ENCODE peak calls at places on chromosomes 3 and 15, in seven cellular contexts. K is BJ, A is B cell, W is AG04450, Y is heart left ventricle, Q is A549, E is RWPE2. O is an unnamed sample.

GRCh38 chr3:46719044-46719565 is 1.4 kb upstream of the PRSS50 start:
- DNase-seq in Q (no peak), W (no peak), Y (no peak), E (no peak), A (no peak), K (no peak), O (no peak)

GRCh38 chr3:84958495-84959469 is at the start of gene CADM2:
- DNase-seq in W (no peak), Y (peak; percentile 90), E (peak; percentile 81), K (peak; percentile 8), Q (peak; percentile 87), A (peak; percentile 82), O (peak; percentile 93)

GRCh38 chr3:42803800-42804112 is 534 bp downstream of the HIGD1A start:
- DNase-seq in K (no peak), A (no peak), Y (peak; percentile 77), W (no peak), E (no peak), Q (peak; percentile 23), O (no peak)

GRCh38 chr15:80152896-80153876 is at the start of gene FAH:
- DNase-seq in Q (no peak), K (peak; percentile 6), E (peak; percentile 38), Y (peak; percentile 86), W (no peak), A (peak; percentile 35), O (no peak)

GRCh38 chr3:11455977-11456376 is 183.8 kb downstream of the ATG7 start:
- DNase-seq in E (no peak), Y (no peak), W (no peak), Q (no peak), K (no peak), A (no peak), O (no peak)

GRCh38 chr3:20924646-20925395 is 738.8 kb upstream of the SGO1 start:
- DNase-seq in A (no peak), K (no peak), Q (no peak), Y (no peak), W (no peak), E (no peak), O (no peak)

GRCh38 chr3:37963635-37964034 is 27.0 kb upstream of the VILL start:
- DNase-seq in W (no peak), K (no peak), E (no peak), Q (no peak), Y (no peak), A (no peak), O (no peak)

GRCh38 chr3:9986230-9986725 is 363 bp downstream of the EMC3 start:
- DNase-seq in K (no peak), Q (no peak), A (no peak), W (no peak), Y (no peak), E (no peak), O (no peak)

GRCh38 chr3:159766563-159767185 is 222.0 kb upstream of the IL12A start:
- DNase-seq in Q (peak; percentile 69), Y (no peak), A (no peak), K (no peak), W (no peak), E (no peak), O (no peak)

GRCh38 chr15:26325495-26325894 is 447.4 kb downstream of the GABRB3 start:
- DNase-seq in Q (no peak), W (no peak), Y (no peak), A (no peak), K (no peak), E (no peak), O (no peak)

GRCh38 chr3:159451067-159451466 is 537.6 kb upstream of the IL12A start:
- DNase-seq in A (no peak), Y (no peak), W (no peak), K (no peak), Q (no peak), E (no peak), O (no peak)

GRCh38 chr3:59251899-59252298 is 202.1 kb upstream of the CFAP20DC start:
- DNase-seq in K (no peak), E (no peak), W (no peak), Y (no peak), Q (no peak), A (no peak), O (no peak)

GRCh38 chr3:77038468-77038927 is 1.4 kb upstream of the ROBO2 start:
- DNase-seq in E (peak; percentile 61), W (peak; percentile 70), Y (no peak), Q (peak; percentile 77), A (no peak), K (peak; percentile 44), O (peak; percentile 48)

GRCh38 chr3:175335229-175335628 is 476.1 kb downstream of the NAALADL2 start:
- DNase-seq in E (no peak), K (peak; percentile 49), A (no peak), Q (no peak), Y (no peak), W (peak; percentile 4), O (no peak)

GRCh38 chr15:33458421-33458820 is 147.7 kb downstream of the RYR3 start:
- DNase-seq in E (no peak), W (no peak), Q (no peak), A (no peak), K (no peak), Y (no peak), O (no peak)

GRCh38 chr15:39830166-39830565 is 47.5 kb upstream of the FSIP1 start:
- DNase-seq in Q (no peak), E (no peak), Y (no peak), K (no peak), A (no peak), W (no peak), O (no peak)

GRCh38 chr3:165193392-165194268 is 2.6 kb downstream of the SLITRK3 start:
- DNase-seq in Y (no peak), Q (no peak), W (no peak), A (no peak), K (no peak), E (no peak), O (no peak)

GRCh38 chr3:108664266-108664665 is 74.7 kb downstream of the DZIP3 start:
- DNase-seq in E (no peak), W (no peak), A (no peak), K (no peak), Q (no peak), Y (no peak), O (no peak)

GRCh38 chr3:150236683-150237082 is 171.4 kb upstream of the TSC22D2 start:
- DNase-seq in W (no peak), Y (no peak), A (no peak), E (no peak), K (no peak), Q (no peak), O (no peak)

GRCh38 chr15:99683000-99683670 is 50.1 kb downstream of the LYSMD4 start:
- DNase-seq in E (no peak), A (peak; percentile 19), Q (no peak), K (no peak), W (no peak), Y (no peak), O (no peak)

GRCh38 chr3:48863122-48863521 is 15.4 kb upstream of the PRKAR2A start:
- DNase-seq in E (no peak), W (no peak), K (no peak), Y (no peak), Q (no peak), A (no peak), O (no peak)

GRCh38 chr15:34609658-34610057 is 26.2 kb upstream of the GOLGA8B start:
- DNase-seq in A (no peak), K (no peak), W (no peak), E (no peak), Y (no peak), Q (no peak), O (peak; percentile 7)

GRCh38 chr15:34607832-34608231 is 24.4 kb upstream of the GOLGA8B start:
- DNase-seq in Y (no peak), W (no peak), A (no peak), K (no peak), Q (no peak), E (no peak), O (no peak)

GRCh38 chr15:34608517-34608916 is 25.1 kb upstream of the GOLGA8B start:
- DNase-seq in K (no peak), Q (no peak), A (no peak), E (no peak), W (no peak), Y (no peak), O (no peak)

GRCh38 chr15:34609102-34609501 is 25.7 kb upstream of the GOLGA8B start:
- DNase-seq in Y (no peak), K (no peak), W (no peak), E (no peak), A (no peak), Q (no peak), O (no peak)

GRCh38 chr15:34610388-34610787 is 26.9 kb upstream of the GOLGA8B start:
- DNase-seq in W (no peak), K (no peak), Y (no peak), Q (peak; percentile 44), E (no peak), A (no peak), O (no peak)
- TF ChIP-seq CTCF in W (peak; percentile 59), K (peak; percentile 32), Y (no peak), Q (no peak), E (peak; percentile 83), A (no peak), O (peak; percentile 26)

DNA sequence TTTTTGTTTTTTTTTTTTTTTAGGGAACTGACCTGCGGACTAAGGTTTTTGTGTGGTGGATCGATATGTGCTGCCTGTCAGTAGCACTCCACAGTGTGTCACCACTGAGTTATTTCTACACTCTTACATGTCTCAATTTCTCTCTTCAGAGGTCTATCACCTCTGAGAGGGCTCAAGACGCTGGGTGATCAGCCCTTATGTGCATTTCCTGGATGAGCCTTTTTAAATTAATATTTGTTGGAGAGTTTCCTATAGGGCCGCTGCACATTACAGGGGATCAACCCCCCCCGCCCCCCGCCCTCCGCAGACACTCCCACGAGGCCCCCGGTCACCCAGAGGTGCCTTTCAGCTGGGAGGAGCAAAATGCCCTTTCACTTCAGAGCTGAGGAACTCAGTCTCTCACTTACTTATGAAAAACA is 34.5 kb upstream of the AP4E1 start:
- DNase-seq in A (no peak), E (no peak), W (no peak), K (no peak), Y (no peak), Q (no peak), O (peak; percentile 21)
- TF ChIP-seq CTCF in A (no peak), E (no peak), W (no peak), K (no peak), Y (no peak), Q (no peak), O (no peak)

GRCh38 chr3:128133273-128133883 is 9.8 kb upstream of the RUVBL1 start:
- DNase-seq in E (no peak), Y (no peak), W (peak; percentile 23), K (no peak), Q (peak; percentile 53), A (peak; percentile 45), O (no peak)
- TF ChIP-seq CTCF in E (peak; percentile 65), Y (peak; percentile 63), W (peak; percentile 77), K (peak; percentile 70), Q (peak; percentile 76), A (peak; percentile 55), O (peak; percentile 52)

DNA sequence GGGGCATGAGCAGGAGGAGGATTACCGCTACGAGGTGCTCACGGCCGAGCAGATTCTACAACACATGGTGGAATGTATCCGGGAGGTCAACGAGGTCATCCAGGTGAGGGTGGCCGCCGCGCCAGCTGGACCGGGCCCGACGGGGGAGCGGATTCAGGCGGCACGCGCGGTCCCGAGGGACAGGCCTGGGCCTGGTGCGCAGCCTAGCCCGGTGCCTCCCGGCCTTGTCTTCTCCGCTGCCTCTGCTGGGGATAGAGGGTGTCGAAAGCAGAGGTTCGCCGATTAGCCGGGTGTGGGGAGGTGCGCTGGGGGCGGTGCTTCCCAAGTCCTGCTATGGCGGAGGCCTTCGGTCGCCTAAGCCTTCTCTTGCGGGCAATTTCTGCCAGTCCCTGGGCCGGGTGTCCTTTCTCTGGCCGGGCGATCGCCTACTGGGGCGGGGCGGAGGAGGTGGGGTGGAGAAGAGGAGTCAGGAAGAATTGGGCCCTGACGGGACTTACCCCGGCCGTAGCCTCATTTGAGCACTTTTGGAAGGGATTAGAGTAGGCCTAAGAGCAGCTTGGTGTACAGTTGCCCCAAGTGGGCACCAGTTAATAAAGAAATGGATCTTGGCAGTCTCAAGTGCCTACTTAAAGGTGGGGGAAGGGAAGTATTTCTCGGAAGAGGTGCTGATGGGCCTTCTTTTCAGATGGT is 927 bp downstream of the ARIH1 start:
- DNase-seq in Y (peak; percentile 85), E (peak; percentile 91), Q (peak; percentile 90), A (peak; percentile 86), K (peak; percentile 9), W (peak; percentile 24), O (peak; percentile 79)
- TF ChIP-seq CTCF in Y (no peak), E (peak; percentile 22), Q (no peak), A (no peak), K (no peak), W (no peak), O (no peak)

O was measured in GM13976.